ENCODE peak calls at places on chromosome 7, in eight cellular contexts. B is iris pigment epithelial cell; J is body of pancreas; L is T-helper 2 cell; U is CD4-positive, alpha-beta T cell; H is HEK293T; P is mesenteric fat pad; S is NCI-H1105 treated with DMSO at 0.1 percent for 48 hours. F is an unnamed sample.

GRCh38 chr7:514651-515598 is 4.7 kb downstream of the PDGFA start:
- DNase-seq in L (no peak), U (no peak), S (no peak), P (no peak), B (peak), J (peak), H (no peak), F (no peak)

GRCh38 chr7:73428697-73429005 is 4.9 kb upstream of the FZD9 start:
- DNase-seq in U (no peak), L (no peak), J (no peak), H (no peak), S (no peak), B (no peak), P (no peak), F (no peak)

GRCh38 chr7:73342645-73343044 is 14.7 kb downstream of the FKBP6 start:
- DNase-seq in L (no peak), S (peak), U (no peak), H (peak), P (no peak), B (peak), J (peak), F (no peak)

GRCh38 chr7:12706900-12707536 is 19.6 kb downstream of the ARL4A start:
- DNase-seq in P (no peak), U (no peak), J (no peak), B (peak), S (peak), L (no peak), H (no peak), F (no peak)

GRCh38 chr7:116341222-116341907 is 131.0 kb downstream of the TES start:
- DNase-seq in J (peak), U (no peak), L (no peak), S (no peak), H (no peak), B (no peak), P (no peak), F (no peak)

GRCh38 chr7:12674861-12675260 is 12.6 kb upstream of the ARL4A start:
- DNase-seq in H (peak), U (no peak), B (peak), S (no peak), J (peak), P (no peak), L (peak), F (no peak)

GRCh38 chr7:20458483-20458882 is 127.8 kb downstream of the ITGB8 start:
- DNase-seq in P (no peak), H (no peak), L (no peak), J (no peak), B (no peak), S (no peak), U (no peak), F (no peak)

GRCh38 chr7:41886906-41887311 is 184.0 kb upstream of the INHBA start:
- DNase-seq in L (no peak), B (peak), P (no peak), J (peak), S (no peak), H (no peak), U (no peak), F (no peak)

GRCh38 chr7:7946486-7946885 is 22.1 kb upstream of the GLCCI1 start:
- DNase-seq in B (no peak), J (no peak), L (no peak), U (no peak), S (no peak), H (no peak), P (no peak), F (no peak)

GRCh38 chr7:150317748-150318444 is 5.3 kb upstream of the LRRC61 start:
- DNase-seq in B (peak), L (no peak), S (no peak), J (no peak), P (no peak), H (no peak), U (no peak), F (no peak)

GRCh38 chr7:107196834-107197610 is 28.2 kb downstream of the HBP1 start:
- DNase-seq in S (no peak), U (no peak), P (no peak), H (no peak), J (no peak), B (no peak), L (no peak), F (no peak)

GRCh38 chr7:32259917-32260596 is 189.8 kb upstream of the PDE1C start:
- DNase-seq in L (no peak), B (no peak), P (no peak), S (peak), H (no peak), U (no peak), J (peak), F (no peak)

GRCh38 chr7:116601426-116601825 is 70.6 kb upstream of the MET start:
- DNase-seq in J (no peak), H (no peak), L (peak), U (no peak), B (no peak), P (no peak), S (no peak), F (no peak)

GRCh38 chr7:139328375-139328774 is 12.8 kb upstream of the FMC1 start:
- DNase-seq in J (no peak), B (peak), P (no peak), S (no peak), L (no peak), U (no peak), H (no peak), F (no peak)

GRCh38 chr7:33686001-33686591 is 219.2 kb upstream of the BMPER start:
- DNase-seq in P (no peak), U (no peak), L (no peak), S (no peak), H (no peak), B (no peak), J (no peak), F (no peak)

GRCh38 chr7:104552102-104552501 is 223.7 kb downstream of the LHFPL3 start:
- DNase-seq in P (no peak), U (no peak), J (peak), H (peak), L (peak), B (peak), S (no peak), F (no peak)

GRCh38 chr7:50739744-50740455 is 42.8 kb downstream of the GRB10 start:
- DNase-seq in H (no peak), S (no peak), L (peak), U (peak), P (no peak), J (no peak), B (no peak), F (no peak)

GRCh38 chr7:117667456-117667855 is 187.6 kb downstream of the CFTR start:
- DNase-seq in P (no peak), J (no peak), U (no peak), L (no peak), B (peak), S (no peak), H (no peak), F (no peak)

GRCh38 chr7:44083796-44084195 is 1.5 kb upstream of the POLM start:
- DNase-seq in H (no peak), B (no peak), J (no peak), P (no peak), L (no peak), U (no peak), S (no peak), F (no peak)

GRCh38 chr7:24756545-24756988 is 697 bp downstream of the GSDME start:
- DNase-seq in P (no peak), L (no peak), H (peak), S (no peak), J (peak), B (peak), U (peak), F (no peak)

GRCh38 chr7:134750083-134751062 is 29.1 kb upstream of the CALD1 start:
- DNase-seq in L (peak), S (peak), B (peak), H (peak), J (peak), P (no peak), U (peak), F (peak)

GRCh38 chr7:41637051-41637450 is 65.8 kb downstream of the INHBA start:
- DNase-seq in L (no peak), P (no peak), H (no peak), B (peak), J (no peak), U (no peak), S (no peak), F (no peak)

GRCh38 chr7:30705596-30705995 is 23.3 kb upstream of the CRHR2 start:
- DNase-seq in J (no peak), H (no peak), L (no peak), P (no peak), B (no peak), S (no peak), U (no peak), F (no peak)

GRCh38 chr7:36296284-36296683 is 93.4 kb upstream of the ANLN start:
- DNase-seq in P (no peak), H (no peak), J (no peak), U (no peak), S (no peak), B (no peak), L (no peak), F (no peak)

GRCh38 chr7:96670338-96671289 is 39.0 kb downstream of the SEM1 start:
- DNase-seq in U (no peak), L (no peak), P (no peak), S (peak), B (no peak), H (no peak), J (no peak), F (no peak)

GRCh38 chr7:16753932-16754571 is 497 bp downstream of the TSPAN13 start:
- DNase-seq in H (peak), L (no peak), U (no peak), P (no peak), S (peak), B (peak), J (peak), F (peak)

GRCh38 chr7:139936760-139937310 is 107.8 kb downstream of the TBXAS1 start:
- DNase-seq in J (no peak), S (no peak), B (peak), L (no peak), H (no peak), P (no peak), U (no peak), F (no peak)

GRCh38 chr7:114789942-114790341 is 132.0 kb upstream of the MDFIC start:
- DNase-seq in S (no peak), L (no peak), J (no peak), U (no peak), P (no peak), B (peak), H (no peak), F (no peak)

F was measured in activated CD4-positive, CD25-positive, alpha-beta regulatory T cell treated with anti-CD3 and anti-CD28 coated beads, Interleukin-2, amount 50 U/mL, for 72 hours.